ENCODE peak calls at places on chromosomes 5 and 9, in ten cellular contexts. R is GM12892; K is D341Med; C is mesothelial cell of epicardium; O is LoVo; G is activated CD4-positive, alpha-beta T cell treated with anti-CD3 and anti-CD28 coated beads, Interleukin-2, amount 50 U/mL, for 1 hour; E is skeletal muscle cell; Q is kidney epithelial cell; A is IMR-90; X is stimulated activated CD4-positive, alpha-beta T cell treated with anti-CD3 and anti-CD28 coated beads, TNF-alpha, amount 100 ng/mL, for 24 hours. P is an unnamed sample.

GRCh38 chr9:127942152-127943010 is 4.7 kb upstream of the DPM2 start:
- DNase-seq in X (no peak), Q (no peak), O (peak; percentile 41), R (peak; percentile 70), C (no peak), E (no peak), K (peak; percentile 86), G (peak; percentile 43), A (peak; percentile 54), P (no peak)

GRCh38 chr9:89377411-89377810 is 59.1 kb downstream of the SECISBP2 start:
- DNase-seq in Q (no peak), A (no peak), E (no peak), K (no peak), G (no peak), C (no peak), O (no peak), X (no peak), R (no peak), P (no peak)

GRCh38 chr9:134301387-134302129 is 24.7 kb upstream of the RXRA start:
- DNase-seq in X (no peak), Q (peak; percentile 26), O (no peak), G (peak; percentile 28), E (no peak), C (no peak), R (no peak), A (no peak), K (no peak), P (no peak)

GRCh38 chr9:112110094-112110772 is 64.9 kb downstream of the SUSD1 start:
- DNase-seq in E (no peak), O (peak; percentile 67), X (no peak), A (no peak), K (no peak), G (no peak), C (no peak), R (no peak), Q (no peak), P (no peak)

GRCh38 chr5:101720033-101720432 is 576.1 kb downstream of the SLCO4C1 start:
- DNase-seq in Q (no peak), A (no peak), G (no peak), E (no peak), K (no peak), O (no peak), R (no peak), C (no peak), X (no peak), P (no peak)

GRCh38 chr9:131395027-131395744 is 1.3 kb downstream of the PRRC2B start:
- DNase-seq in O (no peak), R (peak; percentile 44), C (no peak), Q (no peak), K (no peak), X (peak; percentile 60), G (peak; percentile 75), E (no peak), A (no peak), P (no peak)

GRCh38 chr5:142151436-142152382 is 43.1 kb downstream of the NDFIP1 start:
- DNase-seq in E (peak; percentile 23), R (no peak), K (no peak), Q (peak; percentile 23), X (peak; percentile 9), O (peak; percentile 76), A (peak; percentile 89), C (peak; percentile 49), G (peak; percentile 50), P (peak; percentile 60)

GRCh38 chr9:19201899-19202891 is 28.3 kb upstream of the DENND4C start:
- DNase-seq in O (peak; percentile 86), G (no peak), Q (no peak), E (no peak), R (no peak), A (no peak), C (peak; percentile 58), X (no peak), K (no peak), P (no peak)

GRCh38 chr9:87278971-87279731 is 218.5 kb upstream of the DAPK1 start:
- DNase-seq in Q (no peak), C (no peak), O (no peak), G (no peak), R (no peak), X (no peak), A (peak; percentile 37), K (no peak), E (no peak), P (no peak)

GRCh38 chr5:142655339-142656267 is 30.3 kb downstream of the FGF1 start:
- DNase-seq in E (no peak), K (peak; percentile 90), O (peak; percentile 75), Q (no peak), R (peak; percentile 61), A (peak; percentile 74), X (peak; percentile 51), C (peak; percentile 90), G (peak; percentile 66), P (peak; percentile 22)

GRCh38 chr5:66661149-66661548 is 65.0 kb downstream of the MAST4 start:
- DNase-seq in A (peak; percentile 9), X (no peak), O (no peak), G (no peak), C (no peak), R (no peak), E (no peak), K (no peak), Q (no peak), P (no peak)

GRCh38 chr5:95563367-95563766 is 8.5 kb downstream of the ARSK start:
- DNase-seq in X (no peak), A (no peak), Q (no peak), E (no peak), R (no peak), C (no peak), G (no peak), O (no peak), K (no peak), P (no peak)

GRCh38 chr5:169296456-169297220 is 4.3 kb downstream of the SLIT3 start:
- DNase-seq in C (no peak), X (no peak), A (no peak), K (no peak), Q (no peak), G (no peak), O (no peak), R (no peak), E (no peak), P (no peak)

GRCh38 chr5:168530751-168531150 is 1.6 kb downstream of the FBLL1 start:
- DNase-seq in O (no peak), X (no peak), R (no peak), C (no peak), K (no peak), G (no peak), A (peak; percentile 7), Q (no peak), E (no peak), P (no peak)

GRCh38 chr5:5298068-5298633 is 124.3 kb upstream of the ICE1 start:
- DNase-seq in G (no peak), C (no peak), R (no peak), E (no peak), O (no peak), X (no peak), A (no peak), K (no peak), Q (no peak), P (no peak)

GRCh38 chr5:131795879-131796792 is 681 bp downstream of the FNIP1 start:
- DNase-seq in K (peak; percentile 64), R (peak; percentile 18), O (peak; percentile 46), Q (no peak), E (no peak), A (peak; percentile 51), C (peak; percentile 70), X (peak; percentile 3), G (peak; percentile 31), P (no peak)

GRCh38 chr9:129777769-129778130 is 24.9 kb upstream of the PTGES start:
- DNase-seq in X (no peak), Q (no peak), O (no peak), R (no peak), A (no peak), K (no peak), G (no peak), C (no peak), E (no peak), P (no peak)

GRCh38 chr5:66413931-66414330 is 182.3 kb upstream of the MAST4 start:
- DNase-seq in Q (no peak), K (no peak), C (no peak), O (no peak), A (no peak), X (no peak), E (no peak), G (no peak), R (no peak), P (no peak)

GRCh38 chr5:134247411-134247810 is 21.5 kb upstream of the PPP2CA start:
- DNase-seq in K (no peak), O (peak; percentile 44), E (peak; percentile 73), R (no peak), Q (peak; percentile 90), G (no peak), C (no peak), X (no peak), A (peak; percentile 96), P (no peak)

GRCh38 chr5:175701797-175702196 is 43.9 kb downstream of the HRH2 start:
- DNase-seq in C (no peak), R (no peak), Q (no peak), K (no peak), X (no peak), E (no peak), A (no peak), G (no peak), O (no peak), P (no peak)

GRCh38 chr5:136199408-136199807 is 6.4 kb upstream of the SMIM32 start:
- DNase-seq in C (peak; percentile 13), G (no peak), O (no peak), A (no peak), Q (no peak), X (no peak), R (no peak), K (no peak), E (no peak), P (no peak)

GRCh38 chr9:136625101-136626065 is 37.3 kb upstream of the EGFL7 start:
- DNase-seq in O (peak; percentile 8), K (peak; percentile 85), E (no peak), C (peak; percentile 83), X (no peak), G (no peak), Q (no peak), R (no peak), A (peak; percentile 31), P (peak; percentile 60)

GRCh38 chr5:154179846-154180710 is 10.5 kb upstream of the GALNT10 start:
- DNase-seq in Q (no peak), X (no peak), R (peak; percentile 30), K (peak; percentile 72), G (peak; percentile 12), A (peak; percentile 67), C (no peak), E (no peak), O (peak; percentile 73), P (no peak)

GRCh38 chr5:169974121-169974770 is 6.0 kb downstream of the INSYN2B start:
- DNase-seq in R (no peak), C (no peak), A (peak; percentile 66), G (no peak), K (no peak), O (no peak), Q (no peak), X (no peak), E (no peak), P (no peak)

GRCh38 chr9:69980041-69980440 is 63.6 kb upstream of the MAMDC2 start:
- DNase-seq in Q (no peak), C (no peak), K (no peak), X (no peak), R (no peak), E (no peak), A (peak; percentile 37), G (no peak), O (no peak), P (no peak)

GRCh38 chr5:14367364-14367763 is 214.2 kb upstream of the OTULINL start:
- DNase-seq in C (no peak), E (no peak), K (no peak), G (no peak), Q (no peak), A (no peak), O (no peak), X (no peak), R (no peak), P (no peak)

GRCh38 chr5:14277407-14278320 is 134.5 kb downstream of the TRIO start:
- DNase-seq in K (no peak), E (no peak), O (no peak), G (no peak), X (no peak), C (no peak), Q (no peak), R (no peak), A (no peak), P (no peak)

P was measured in pulmonary artery endothelial cell.